ENCODE peak calls at places on chromosomes 5 and 9, in five cellular contexts. G, W, A, E and S are unnamed samples. For H3K4me1, the result is how much of the 10 kb centered on the place peaks cover.

GRCh38 chr9:89143266-89143665 is 35.4 kb downstream of the SHC3 start:
- DNase-seq in G (no peak), W (peak), A (no peak), E (no peak), S (no peak)

GRCh38 chr5:41410307-41410706 is 100.1 kb downstream of the PLCXD3 start:
- DNase-seq in G (no peak), W (no peak), A (no peak), E (no peak), S (no peak)

GRCh38 chr5:135295852-135296251 is 103.2 kb downstream of the MACROH2A1 start:
- DNase-seq in G (no peak), W (no peak), A (no peak), E (no peak), S (no peak)

GRCh38 chr9:134492281-134492691 is 149.3 kb upstream of the COL5A1 start:
- DNase-seq in G (peak), W (no peak), A (peak), E (peak), S (no peak)

GRCh38 chr5:168295574-168296201 is 4.2 kb downstream of the WWC1 start:
- DNase-seq in G (no peak), W (peak), A (no peak), E (no peak), S (no peak)

GRCh38 chr9:130872058-130872453 is 24.6 kb downstream of the QRFP start:
- DNase-seq in G (no peak), W (no peak), A (no peak), E (no peak), S (no peak)

GRCh38 chr9:135819905-135820304 is 87.4 kb downstream of the CAMSAP1 start:
- DNase-seq in G (no peak), W (peak), A (no peak), E (no peak), S (no peak)

GRCh38 chr9:4035809-4036208 is 264.1 kb downstream of the GLIS3 start:
- DNase-seq in G (no peak), W (no peak), A (no peak), E (no peak), S (no peak)

GRCh38 chr5:171629221-171630005 is 156.2 kb upstream of the SMIM23 start:
- DNase-seq in G (no peak), W (peak), A (peak), E (no peak), S (no peak)

GRCh38 chr5:141529002-141529401 is 40.1 kb downstream of the PCDHGC5 start:
- DNase-seq in G (peak), W (no peak), A (no peak), E (peak), S (peak)

GRCh38 chr5:142015781-142016533 is 3.1 kb upstream of the GNPDA1 start:
- DNase-seq in G (no peak), W (no peak), A (no peak), E (no peak), S (no peak)

GRCh38 chr5:120386981-120387380 is 77.1 kb upstream of the PRR16 start:
- DNase-seq in G (no peak), W (no peak), A (no peak), E (no peak), S (no peak)

GRCh38 chr5:170173227-170173626 is 59.6 kb upstream of the C5orf58 start:
- DNase-seq in G (no peak), W (peak), A (no peak), E (no peak), S (no peak)

GRCh38 chr5:14946813-14947640 is 75.4 kb upstream of the ANKH start:
- DNase-seq in G (no peak), W (peak), A (no peak), E (no peak), S (no peak)

GRCh38 chr9:77848428-77848827 is 183.2 kb downstream of the GNAQ start:
- DNase-seq in G (no peak), W (no peak), A (no peak), E (no peak), S (no peak)

GRCh38 chr9:137129089-137129455 is 9.9 kb upstream of the GRIN1 start:
- DNase-seq in G (no peak), W (peak), A (no peak), E (no peak), S (no peak)

GRCh38 chr5:163436515-163436914 is 880 bp upstream of the CCNG1 start:
- DNase-seq in G (no peak), W (no peak), A (no peak), E (no peak), S (no peak)

GRCh38 chr9:4225291-4226119 is 74.4 kb downstream of the GLIS3 start:
- DNase-seq in G (no peak), W (no peak), A (no peak), E (no peak), S (no peak)

GRCh38 chr9:136728548-136729123 is 14.1 kb downstream of the LCN10 start:
- DNase-seq in G (peak), W (peak), A (no peak), E (no peak), S (no peak)

GRCh38 chr9:99050292-99050911 is 54.5 kb upstream of the TGFBR1 start:
- DNase-seq in G (no peak), W (no peak), A (no peak), E (no peak), S (no peak)

GRCh38 chr9:89874351-89875321 is 269.8 kb downstream of the GADD45G start:
- DNase-seq in G (peak), W (no peak), A (peak), E (peak), S (peak)

GRCh38 chr9:17528859-17529258 is 50.0 kb upstream of the SH3GL2 start:
- DNase-seq in G (no peak), W (no peak), A (no peak), E (no peak), S (no peak)

GRCh38 chr5:60404171-60404570 is 295.8 kb downstream of the DEPDC1B start:
- DNase-seq in G (no peak), W (no peak), A (no peak), E (no peak), S (no peak)

GRCh38 chr5:131545856-131546255 is 89.2 kb downstream of the RAPGEF6 start:
- DNase-seq in G (no peak), W (no peak), A (no peak), E (no peak), S (no peak)

GRCh38 chr9:37251452-37251851 is 131.1 kb downstream of the ZCCHC7 start:
- DNase-seq in G (no peak), W (peak), A (no peak), E (no peak), S (no peak)

GRCh38 chr5:17373406-17374110 is 124.5 kb upstream of the TAF11L2 start:
- DNase-seq in G (no peak), W (no peak), A (no peak), E (no peak), S (no peak)

GRCh38 chr5:148152785-148153184 is 15.6 kb upstream of the SPINK14 start:
- DNase-seq in G (no peak), W (no peak), A (no peak), E (no peak), S (no peak)

GRCh38 chr9:127129718-127130085 is 7.3 kb upstream of the ANGPTL2 start:
- DNase-seq in G (no peak), W (no peak), A (peak), E (no peak), S (peak)

GRCh38 chr9:126327016-126327749 is 554 bp downstream of the MVB12B start:
- DNase-seq in G (no peak), W (peak), A (no peak), E (no peak), S (peak)

GRCh38 chr9:73871636-73872035 is 625.5 kb upstream of the RORB start:
- DNase-seq in G (no peak), W (peak), A (no peak), E (no peak), S (no peak)

GRCh38 chr5:4206127-4206526 is 610.5 kb downstream of the IRX1 start:
- DNase-seq in G (no peak), W (peak), A (no peak), E (no peak), S (no peak)

GRCh38 chr5:156824800-156825199 is 25.3 kb upstream of the PPP1R2B start:
- DNase-seq in G (no peak), W (peak), A (no peak), E (no peak), S (no peak)

GRCh38 chr5:106876665-106877194 is 794.0 kb downstream of the EFNA5 start:
- DNase-seq in G (no peak), W (peak), A (no peak), E (no peak), S (no peak)
- H3K27ac ChIP-seq in G (no peak), W (no peak), A (no peak), E (no peak), S (no peak)

DNA sequence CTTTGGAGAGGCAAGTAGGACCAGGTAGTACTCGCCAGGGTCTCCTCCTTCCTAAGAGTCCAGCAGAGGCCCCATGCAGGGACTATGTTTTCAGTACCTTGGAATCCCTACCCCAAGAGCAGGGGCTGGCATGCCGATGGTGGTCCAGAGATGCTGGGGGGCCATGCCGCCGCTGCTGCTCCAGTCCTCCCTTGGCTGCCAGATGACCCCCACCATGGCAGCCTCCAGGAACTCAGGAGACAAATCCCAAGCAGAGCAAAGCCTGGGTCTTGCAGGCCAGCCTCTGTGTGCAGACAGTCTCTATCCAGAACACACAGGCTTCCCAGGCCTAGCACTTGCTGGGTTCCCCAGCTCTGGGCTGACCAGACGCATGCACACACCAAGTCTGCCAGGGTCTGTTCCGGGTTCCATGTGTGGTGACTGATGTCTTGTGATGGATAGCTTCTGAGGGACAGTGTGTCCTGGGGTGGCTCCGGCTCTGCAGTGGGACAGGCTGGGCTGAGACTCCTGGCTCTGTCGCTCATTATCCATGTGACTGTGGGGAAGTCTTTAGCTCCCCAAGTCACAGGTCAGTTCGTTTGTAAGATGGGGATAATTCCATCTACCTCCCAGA is 127.3 kb downstream of the CRB2 start:
- DNase-seq in G (no peak), W (no peak), A (peak), E (no peak), S (no peak)
- H3K4me1 ChIP-seq in G (under half), W (under half), A (under half), E (under half), S (under half)

DNA sequence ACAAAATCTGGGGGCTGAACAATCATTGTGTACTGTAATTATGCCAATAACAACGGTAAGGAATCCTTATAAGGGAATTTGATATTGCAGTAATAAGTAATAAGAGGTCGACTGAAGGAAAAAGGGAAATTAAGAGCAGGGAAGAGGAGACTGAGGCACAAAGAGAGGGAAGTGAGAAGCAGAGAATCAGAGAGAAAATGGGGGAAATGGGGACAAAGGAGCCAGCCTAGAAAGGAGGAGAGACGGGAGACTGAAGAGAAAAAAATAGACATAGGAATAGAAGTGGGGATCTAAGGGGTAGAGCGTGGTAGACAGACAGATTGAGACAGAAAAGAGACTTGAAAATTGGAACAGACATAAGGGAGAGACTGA is 518 bp upstream of the ZNF300 start:
- DNase-seq in G (no peak), W (no peak), A (no peak), E (no peak), S (no peak)
- H3K27ac ChIP-seq in G (peak), W (no peak), A (peak), E (peak), S (peak)

GRCh38 chr9:97632406-97632991 is 669 bp downstream of the TSTD2 start:
- DNase-seq in G (peak), W (peak), A (peak), E (peak), S (peak)

GRCh38 chr9:97633859-97634485 is 351 bp downstream of the NCBP1 start:
- DNase-seq in G (no peak), W (no peak), A (no peak), E (no peak), S (no peak)

GRCh38 chr9:97632992-97633858 is at the start of the genes NCBP1 and TSTD2:
- DNase-seq in G (peak), W (peak), A (peak), E (peak), S (peak)

GRCh38 chr9:97636903-97637302 is 3.3 kb downstream of the NCBP1 start:
- DNase-seq in G (no peak), W (peak), A (no peak), E (no peak), S (no peak)

DNA sequence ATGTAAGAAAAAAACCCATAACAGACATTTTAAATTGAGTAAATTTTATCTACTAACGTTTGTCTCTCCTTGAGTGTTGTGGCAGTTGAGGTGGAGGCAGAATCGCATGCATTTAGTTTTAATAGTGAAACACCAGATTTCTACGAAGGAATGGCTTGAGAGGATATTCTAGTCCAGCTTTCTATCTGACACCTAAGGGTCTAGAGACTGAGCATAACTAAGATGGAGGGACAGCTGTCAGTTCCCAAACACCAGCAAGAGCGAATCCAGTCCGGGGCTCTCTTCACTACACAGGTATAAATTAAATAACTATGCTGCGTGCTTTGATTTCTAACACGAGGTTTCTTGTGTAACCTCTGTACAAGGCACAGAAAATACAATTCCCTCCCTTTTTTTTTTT is 1.4 kb downstream of the NCBP1 start:
- DNase-seq in G (no peak), W (no peak), A (no peak), E (no peak), S (no peak)
- H3K4me1 ChIP-seq in G (half or more), W (under half), A (half or more), E (under half), S (half or more)

DNA sequence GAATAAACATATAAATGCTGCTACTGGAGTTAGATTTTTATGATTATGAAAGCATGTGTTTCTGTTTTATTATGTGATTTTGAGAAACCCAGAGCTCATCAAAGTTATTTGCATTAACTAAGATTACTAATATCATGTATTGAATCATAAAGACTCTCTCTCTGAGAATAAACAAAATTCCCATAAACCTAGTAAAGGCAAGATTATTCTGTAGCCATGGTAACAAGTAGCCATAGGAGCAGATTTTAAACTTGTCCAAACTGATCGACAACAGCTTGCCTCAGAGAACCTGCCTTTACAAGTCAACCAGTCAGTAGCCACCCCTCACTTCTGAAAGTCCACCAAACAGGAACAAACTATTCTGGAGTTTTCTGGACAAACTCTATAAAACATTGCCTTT is 196.8 kb downstream of the DRD1 start:
- DNase-seq in G (no peak), W (no peak), A (no peak), E (no peak), S (no peak)
- H3K27ac ChIP-seq in G (no peak), W (no peak), A (no peak), E (no peak), S (no peak)

GRCh38 chr9:94859891-94860290 is 133.4 kb downstream of the AOPEP start:
- DNase-seq in G (no peak), W (no peak), A (no peak), E (no peak), S (no peak)

GRCh38 chr9:94861589-94862241 is 135.2 kb downstream of the AOPEP start:
- DNase-seq in G (no peak), W (no peak), A (no peak), E (peak), S (no peak)

GRCh38 chr9:94860678-94861588 is 134.4 kb downstream of the AOPEP start:
- DNase-seq in G (no peak), W (no peak), A (no peak), E (no peak), S (no peak)

GRCh38 chr9:94864183-94864582 is 137.7 kb downstream of the AOPEP start:
- DNase-seq in G (no peak), W (no peak), A (no peak), E (no peak), S (no peak)

DNA sequence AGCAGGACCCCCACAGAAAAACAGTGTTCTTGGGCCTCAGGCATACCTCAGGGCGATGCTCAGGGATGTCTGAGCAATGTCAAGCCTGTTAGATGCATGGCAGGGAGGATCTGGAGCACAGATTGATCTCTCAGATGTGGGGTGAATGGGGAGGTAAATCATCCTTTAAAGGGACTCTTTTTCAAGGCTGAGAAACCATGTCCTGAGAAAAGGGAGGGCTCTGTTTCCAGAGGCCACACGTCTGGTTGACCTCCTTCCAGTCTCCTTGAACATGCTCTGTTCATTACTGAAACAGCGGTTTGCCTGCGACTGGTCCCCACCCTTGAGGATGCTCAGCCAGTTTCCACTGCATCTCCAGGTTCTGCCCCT is 135.7 kb downstream of the AOPEP start:
- DNase-seq in G (no peak), W (no peak), A (no peak), E (no peak), S (no peak)
- H3K4me1 ChIP-seq in G (under half), W (under half), A (under half), E (under half), S (under half)

DNA sequence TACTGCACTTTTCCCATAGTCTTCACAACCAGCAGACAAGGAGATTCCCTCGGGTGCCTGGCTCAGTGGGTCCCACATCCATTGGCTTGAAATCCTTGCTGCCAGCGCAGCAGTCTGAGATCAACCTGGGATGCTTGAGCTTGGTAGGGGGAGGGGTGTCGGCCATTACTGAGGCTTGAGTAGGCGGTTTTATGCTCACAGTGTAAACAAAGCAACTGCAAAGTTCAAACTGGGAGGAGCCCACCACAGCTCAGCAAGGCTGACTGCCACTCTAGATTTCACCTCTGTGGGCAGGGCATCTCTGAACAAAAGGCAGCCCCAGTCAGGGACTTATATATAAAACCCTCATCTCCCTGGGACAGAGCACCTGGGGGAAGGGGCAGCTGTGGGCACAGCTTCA is 512.3 kb upstream of the MPDZ start:
- DNase-seq in G (no peak), W (peak), A (no peak), E (no peak), S (no peak)
- H3K27ac ChIP-seq in G (no peak), W (no peak), A (no peak), E (no peak), S (no peak)

GRCh38 chr9:113579270-113580040 is 115.9 kb downstream of the RGS3 start:
- DNase-seq in G (no peak), W (no peak), A (peak), E (no peak), S (peak)
- H3K4me1 ChIP-seq in G (half or more), W (under half), A (half or more), E (under half), S (half or more)

GRCh38 chr5:78779771-78780616 is 131.4 kb upstream of the LHFPL2 start:
- DNase-seq in G (no peak), W (peak), A (no peak), E (peak), S (no peak)

GRCh38 chr5:78776637-78777036 is 128.1 kb upstream of the LHFPL2 start:
- DNase-seq in G (no peak), W (no peak), A (no peak), E (no peak), S (no peak)

GRCh38 chr5:78778538-78778937 is 130.0 kb upstream of the LHFPL2 start:
- DNase-seq in G (no peak), W (no peak), A (no peak), E (no peak), S (no peak)

GRCh38 chr5:78779262-78779661 is 130.7 kb upstream of the LHFPL2 start:
- DNase-seq in G (no peak), W (no peak), A (no peak), E (no peak), S (no peak)

GRCh38 chr5:78777901-78778300 is 129.3 kb upstream of the LHFPL2 start:
- DNase-seq in G (no peak), W (no peak), A (no peak), E (no peak), S (no peak)
- H3K27ac ChIP-seq in G (no peak), W (no peak), A (no peak), E (no peak), S (no peak)

DNA sequence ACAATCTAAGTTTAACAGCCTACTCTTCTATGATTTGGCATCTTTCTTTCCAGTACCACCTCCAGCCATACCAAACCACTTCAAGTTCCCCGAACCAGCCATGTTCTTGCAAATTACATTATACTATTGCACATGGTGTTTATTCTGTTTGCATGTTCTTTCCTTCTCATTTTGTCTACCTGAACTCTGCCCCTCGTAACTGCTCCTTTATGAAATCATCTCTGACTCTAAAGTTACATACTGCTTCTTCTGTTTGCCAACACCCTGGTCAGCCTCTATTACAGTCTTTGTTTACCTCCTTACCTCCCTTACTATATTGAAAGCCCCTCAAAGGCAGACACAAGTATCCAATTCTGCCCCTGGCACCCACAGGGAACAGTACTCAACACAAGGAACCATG is 6.0 kb downstream of the PPP6C start:
- DNase-seq in G (no peak), W (no peak), A (no peak), E (no peak), S (no peak)
- H3K4me1 ChIP-seq in G (half or more), W (under half), A (under half), E (under half), S (half or more)